ENCODE peak calls at places on chromosomes 2 and 18, in nine cellular contexts. T is NCI-H345; N is uterus; O is lower lobe of right lung; Z is astrocyte; Y is activated naive CD4-positive, alpha-beta T cell treated with anti-CD3 and anti-CD28 coated beads for 36 hours; H is HEK293T; X is ELR; C is Right ventricle myocardium superior. K is an unnamed sample.

GRCh38 chr2:237895544-237896506 is 36.4 kb downstream of the RAMP1 start:
- DNase-seq in Z (peak), H (no peak), C (peak), X (no peak), T (peak), Y (no peak), N (no peak), O (peak), K (peak)

GRCh38 chr18:63234432-63234831 is 85.1 kb downstream of the BCL2 start:
- DNase-seq in Z (no peak), C (no peak), O (no peak), X (no peak), Y (no peak), H (no peak), T (no peak), N (no peak), K (no peak)

GRCh38 chr18:9552189-9552588 is 62.2 kb downstream of the PPP4R1 start:
- DNase-seq in Y (no peak), X (no peak), T (no peak), N (no peak), C (no peak), H (no peak), Z (peak), O (no peak), K (no peak)

GRCh38 chr2:157220502-157220901 is 37.0 kb upstream of the GALNT5 start:
- DNase-seq in O (no peak), Y (no peak), T (no peak), X (no peak), Z (no peak), N (no peak), H (no peak), C (no peak), K (no peak)

GRCh38 chr2:173997269-173997668 is 32.1 kb upstream of the SP3 start:
- DNase-seq in O (peak), C (peak), X (no peak), T (no peak), H (no peak), Y (peak), N (peak), Z (no peak), K (no peak)

GRCh38 chr2:202005272-202005887 is 28.3 kb upstream of the FZD7 start:
- DNase-seq in C (no peak), O (no peak), T (no peak), Z (no peak), H (no peak), X (no peak), N (no peak), Y (no peak), K (no peak)

GRCh38 chr18:5393779-5394178 is 98.3 kb upstream of the ZBTB14 start:
- DNase-seq in O (no peak), N (no peak), Z (peak), Y (no peak), H (no peak), T (no peak), X (no peak), C (no peak), K (no peak)

GRCh38 chr18:2036136-2036535 is 535.2 kb downstream of the METTL4 start:
- DNase-seq in X (peak), N (no peak), H (no peak), O (no peak), C (no peak), Y (no peak), T (no peak), Z (peak), K (no peak)

GRCh38 chr2:7567646-7568045 is 650.4 kb downstream of the RNF144A start:
- DNase-seq in Z (no peak), H (no peak), T (no peak), N (no peak), C (no peak), Y (peak), X (no peak), O (no peak), K (no peak)

GRCh38 chr2:69165079-69165478 is 152.1 kb downstream of the ANTXR1 start:
- DNase-seq in Z (no peak), Y (no peak), H (no peak), T (no peak), C (no peak), O (no peak), N (no peak), X (no peak), K (no peak)

GRCh38 chr18:13641551-13642439 is 84.6 kb downstream of the FAM210A start:
- DNase-seq in C (peak), X (no peak), Z (no peak), T (no peak), H (no peak), N (no peak), O (no peak), Y (no peak), K (no peak)

GRCh38 chr2:172452845-172453244 is 25.5 kb downstream of the ITGA6 start:
- DNase-seq in T (no peak), X (no peak), Y (no peak), N (no peak), O (no peak), C (no peak), Z (no peak), H (no peak), K (no peak)

GRCh38 chr18:77098033-77098432 is 34.5 kb downstream of the MBP start:
- DNase-seq in C (peak), X (peak), Y (no peak), Z (peak), N (no peak), H (no peak), T (no peak), O (no peak), K (no peak)

GRCh38 chr2:12742891-12743290 is 26.2 kb downstream of the TRIB2 start:
- DNase-seq in N (no peak), C (no peak), Y (no peak), O (no peak), T (no peak), X (no peak), Z (no peak), H (no peak), K (no peak)

GRCh38 chr2:13067508-13067907 is 350.8 kb downstream of the TRIB2 start:
- DNase-seq in C (no peak), O (no peak), N (no peak), X (no peak), T (no peak), Z (no peak), Y (no peak), H (no peak), K (no peak)